ENCODE peak calls at places on chromosomes 1 and 21, in six cellular contexts. B is stimulated activated CD4-positive, alpha-beta T cell treated with anti-CD3 and anti-CD28 coated beads, Interleukin-4, amount 100 ng/mL, for 4 hours; N is activated CD4-positive, alpha-beta T cell treated with anti-CD3 and anti-CD28 coated beads, Interleukin-2, amount 50 U/mL, for 1 hour; H is stimulated activated CD8-positive, alpha-beta memory T cell treated with anti-CD3 and anti-CD28 coated beads, Interleukin-15, amount 100 ng/mL, for 4 hours; S is naive thymus-derived CD8-positive, alpha-beta T cell; L is renal cortical epithelial cell. C is an unnamed sample.

GRCh38 chr21:34807881-34808568 is 139.2 kb downstream of the CLIC6 start:
- DNase-seq in B (peak), N (peak), H (peak), S (no peak), L (peak), C (peak)

GRCh38 chr1:59295603-59296002 is 1.3 kb upstream of the FGGY start:
- DNase-seq in B (no peak), N (no peak), H (no peak), S (no peak), L (no peak), C (no peak)

GRCh38 chr1:94316183-94316582 is 78.8 kb upstream of the ARHGAP29 start:
- DNase-seq in B (no peak), N (no peak), H (no peak), S (no peak), L (peak), C (no peak)

GRCh38 chr1:35857830-35858229 is 25.2 kb upstream of the AGO1 start:
- DNase-seq in B (no peak), N (no peak), H (no peak), S (no peak), L (peak), C (peak)

GRCh38 chr21:36861595-36861883 is 104.9 kb downstream of the HLCS start:
- DNase-seq in B (no peak), N (no peak), H (no peak), S (no peak), L (no peak), C (no peak)

GRCh38 chr21:43921979-43922945 is 57.2 kb downstream of the AGPAT3 start:
- DNase-seq in B (peak), N (peak), H (peak), S (peak), L (no peak), C (no peak)

GRCh38 chr1:3133671-3134070 is 64.7 kb downstream of the PRDM16 start:
- DNase-seq in B (no peak), N (no peak), H (no peak), S (no peak), L (peak), C (no peak)

GRCh38 chr1:16120940-16121410 is 34.9 kb downstream of the EPHA2 start:
- DNase-seq in B (no peak), N (no peak), H (no peak), S (no peak), L (peak), C (peak)

GRCh38 chr1:30194046-30194619 is 529.3 kb downstream of the MATN1 start:
- DNase-seq in B (no peak), N (no peak), H (no peak), S (no peak), L (no peak), C (no peak)

GRCh38 chr1:112744019-112744578 is 29.0 kb upstream of the PPM1J start:
- DNase-seq in B (no peak), N (no peak), H (no peak), S (no peak), L (peak), C (peak)

GRCh38 chr1:240803151-240803550 is 191.2 kb upstream of the GREM2 start:
- DNase-seq in B (no peak), N (no peak), H (no peak), S (no peak), L (peak), C (peak)

GRCh38 chr21:21177353-21177986 is 179.3 kb downstream of the NCAM2 start:
- DNase-seq in B (no peak), N (no peak), H (no peak), S (no peak), L (no peak), C (no peak)

GRCh38 chr1:160007577-160008200 is 24.1 kb downstream of the PIGM start:
- DNase-seq in B (no peak), N (no peak), H (no peak), S (no peak), L (peak), C (peak)

GRCh38 chr1:108877324-108877812 is 583 bp downstream of the GPSM2 start:
- DNase-seq in B (no peak), N (no peak), H (no peak), S (no peak), L (peak), C (peak)

GRCh38 chr21:17775431-17776126 is 43.6 kb downstream of the C21orf91 start:
- DNase-seq in B (peak), N (peak), H (peak), S (peak), L (no peak), C (no peak)